ENCODE peak calls at places on chromosomes 5 and 9, in six cellular contexts. B is bronchial epithelial cell, I is dorsolateral prefrontal cortex, J is GM13976, D is H1, M is IMR-90. P is an unnamed sample.

GRCh38 chr5:42985129-42986037 is 54.7 kb downstream of the ANXA2R start:
- DNase-seq in J (no peak), B (peak; percentile 91), D (no peak), I (no peak), M (peak; percentile 88), P (no peak)

GRCh38 chr5:128836571-128836970 is 128.7 kb upstream of the SLC27A6 start:
- DNase-seq in B (peak; percentile 6), J (no peak), D (no peak), I (no peak), M (no peak), P (no peak)

GRCh38 chr5:71899865-71900342 is 180.8 kb downstream of the CARTPT start:
- DNase-seq in D (no peak), J (no peak), B (peak; percentile 94), I (no peak), M (peak; percentile 65), P (no peak)

GRCh38 chr5:135373747-135374515 is 25.1 kb downstream of the MACROH2A1 start:
- DNase-seq in I (no peak), B (no peak), J (no peak), M (no peak), D (no peak), P (no peak)

GRCh38 chr9:124818431-124819281 is 34.6 kb upstream of the WDR38 start:
- DNase-seq in M (peak; percentile 74), J (no peak), D (no peak), B (peak; percentile 93), I (no peak), P (no peak)

GRCh38 chr5:6134281-6134680 is 244.1 kb downstream of the MED10 start:
- DNase-seq in B (no peak), M (no peak), J (no peak), D (no peak), I (no peak), P (no peak)

GRCh38 chr5:142837274-142837673 is 67.1 kb downstream of the ARHGAP26 start:
- DNase-seq in D (no peak), J (no peak), I (no peak), M (no peak), B (no peak), P (no peak)

GRCh38 chr9:75117572-75117971 is 29.3 kb downstream of the OSTF1 start:
- DNase-seq in I (no peak), D (no peak), B (no peak), M (no peak), J (no peak), P (no peak)

GRCh38 chr9:121868611-121869010 is 217.2 kb downstream of the DAB2IP start:
- DNase-seq in M (peak; percentile 58), J (no peak), D (no peak), B (no peak), I (no peak), P (no peak)

GRCh38 chr9:34185778-34186551 is 7.1 kb downstream of the UBAP1 start:
- DNase-seq in M (peak; percentile 93), D (no peak), B (peak; percentile 100), I (no peak), J (peak; percentile 67), P (no peak)

GRCh38 chr5:97071101-97071500 is 71.3 kb downstream of the LIX1 start:
- DNase-seq in D (no peak), I (no peak), J (no peak), B (peak; percentile 38), M (peak; percentile 93), P (no peak)

GRCh38 chr9:111039203-111039907 is 1.1 kb upstream of the LPAR1 start:
- DNase-seq in B (peak; percentile 34), M (no peak), I (no peak), J (no peak), D (no peak), P (no peak)

GRCh38 chr5:119943148-119943547 is 313.8 kb downstream of the FAM170A start:
- DNase-seq in M (peak; percentile 28), D (no peak), I (no peak), J (no peak), B (peak; percentile 18), P (no peak)

GRCh38 chr5:73749485-73750270 is 123.7 kb downstream of the ARHGEF28 start:
- DNase-seq in D (no peak), J (no peak), M (peak; percentile 23), B (no peak), I (no peak), P (no peak)

GRCh38 chr5:96432245-96433065 is 593 bp downstream of the PCSK1 start:
- DNase-seq in M (no peak), J (no peak), D (no peak), B (no peak), I (no peak), P (no peak)

GRCh38 chr9:101601904-101602765 is 7.4 kb upstream of the PPP3R2 start:
- DNase-seq in M (peak; percentile 51), J (peak; percentile 41), D (no peak), I (no peak), B (peak; percentile 59), P (no peak)

GRCh38 chr9:94918038-94918753 is 191.7 kb downstream of the AOPEP start:
- DNase-seq in M (no peak), I (no peak), B (no peak), D (no peak), J (peak; percentile 58), P (no peak)

GRCh38 chr5:134477462-134478245 is 47.8 kb upstream of the JADE2 start:
- DNase-seq in D (no peak), I (no peak), M (no peak), J (no peak), B (no peak), P (no peak)

GRCh38 chr5:64939772-64940510 is 171.2 kb downstream of the CWC27 start:
- DNase-seq in J (no peak), M (peak; percentile 59), B (peak; percentile 76), I (no peak), D (no peak), P (no peak)

DNA sequence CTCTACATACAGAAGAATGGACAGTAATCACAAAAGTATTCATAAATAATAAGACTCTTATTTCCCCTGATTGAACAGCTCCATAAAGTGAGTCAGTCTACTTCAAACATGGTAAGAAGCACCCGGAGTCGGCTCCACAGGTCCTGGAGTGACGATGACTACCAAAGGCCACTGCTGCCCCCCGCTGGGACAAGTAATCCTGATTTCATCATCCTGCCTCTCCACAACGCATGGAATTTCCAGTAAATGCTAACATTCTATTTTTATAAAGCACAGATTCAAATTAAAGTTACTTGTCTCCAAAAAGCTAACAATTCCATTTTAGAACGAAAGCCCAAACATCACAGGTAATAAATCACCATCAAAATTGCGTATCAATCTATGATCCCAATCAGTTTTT is 16.2 kb downstream of the ATPSCKMT start:
- DNase-seq in I (no peak), D (no peak), J (no peak), M (peak; percentile 97), B (peak; percentile 47), P (peak; percentile 89)
- TF ChIP-seq CTCF in I (peak; percentile 27), D (peak; percentile 18), J (no peak), M (peak; percentile 73), B (no peak), P (peak; percentile 51)

GRCh38 chr5:151740958-151741373 is 17.5 kb downstream of the ATOX1 start:
- DNase-seq in D (no peak), M (peak; percentile 81), B (peak; percentile 76), J (no peak), I (no peak), P (no peak)
- TF ChIP-seq CTCF in D (no peak), M (no peak), B (no peak), J (no peak), I (no peak), P (peak; percentile 11)

DNA sequence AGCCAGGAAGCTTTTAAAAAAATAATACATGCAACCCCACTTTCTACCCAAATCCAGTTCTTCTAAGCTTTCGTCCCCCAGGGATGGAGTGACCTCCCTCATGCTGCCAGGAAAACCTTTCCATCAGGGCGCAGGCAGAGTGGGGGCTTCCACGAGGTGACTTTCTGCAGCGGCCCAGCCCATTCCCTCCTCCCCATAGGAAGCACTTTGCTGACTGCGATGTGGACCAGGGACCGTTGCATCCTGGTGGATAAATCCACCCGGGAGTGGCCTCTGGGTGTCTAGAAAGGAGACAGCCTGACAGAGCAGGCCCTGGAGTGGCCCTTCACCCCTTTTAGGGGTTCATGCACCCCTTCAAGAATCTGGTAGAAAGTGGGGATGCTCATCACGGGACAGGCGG is 1.6 kb downstream of the QRFP start:
- DNase-seq in I (no peak), B (no peak), D (no peak), M (no peak), J (no peak), P (no peak)
- TF ChIP-seq CTCF in I (no peak), B (no peak), D (no peak), M (no peak), J (no peak), P (no peak)

GRCh38 chr9:100492952-100493351 is 20.0 kb downstream of the TMEFF1 start:
- DNase-seq in B (no peak), I (no peak), J (no peak), D (no peak), M (peak; percentile 22), P (no peak)
- TF ChIP-seq CTCF in B (no peak), I (no peak), J (peak; percentile 8), D (no peak), M (peak; percentile 31), P (no peak)

GRCh38 chr5:29304555-29304954 is 1888.9 kb upstream of the CDH6 start:
- DNase-seq in M (no peak), B (peak; percentile 0), J (no peak), I (no peak), D (no peak), P (no peak)

GRCh38 chr5:29309359-29309758 is 1884.1 kb upstream of the CDH6 start:
- DNase-seq in I (no peak), B (no peak), J (no peak), D (no peak), M (no peak), P (no peak)

GRCh38 chr5:29307498-29307897 is 1886.0 kb upstream of the CDH6 start:
- DNase-seq in D (no peak), J (no peak), B (peak; percentile 9), M (no peak), I (no peak), P (no peak)
- TF ChIP-seq CTCF in D (no peak), J (no peak), B (no peak), M (no peak), I (no peak), P (no peak)

GRCh38 chr9:133199648-133200321 is 9.3 kb downstream of the OBP2B start:
- DNase-seq in I (no peak), D (no peak), M (no peak), J (no peak), B (no peak), P (no peak)
- TF ChIP-seq CTCF in I (no peak), D (peak; percentile 54), M (no peak), J (no peak), B (no peak), P (no peak)

GRCh38 chr9:84969084-84969483 is 299.6 kb downstream of the NTRK2 start:
- DNase-seq in M (no peak), J (no peak), B (peak; percentile 95), D (no peak), I (no peak), P (no peak)

GRCh38 chr9:84969736-84970135 is 300.2 kb downstream of the NTRK2 start:
- DNase-seq in B (no peak), D (no peak), I (no peak), J (no peak), M (no peak), P (no peak)

GRCh38 chr9:84970432-84970831 is 300.9 kb downstream of the NTRK2 start:
- DNase-seq in M (no peak), I (no peak), J (no peak), B (peak; percentile 95), D (no peak), P (no peak)

GRCh38 chr9:84966876-84967830 is 297.6 kb downstream of the NTRK2 start:
- DNase-seq in J (peak; percentile 23), I (peak; percentile 61), B (no peak), D (peak; percentile 39), M (no peak), P (no peak)
- TF ChIP-seq CTCF in J (no peak), I (no peak), B (no peak), D (peak; percentile 91), M (no peak), P (peak; percentile 31)

GRCh38 chr5:68215208-68215887 is at the start of gene PIK3R1:
- DNase-seq in M (peak; percentile 91), J (peak; percentile 97), I (peak; percentile 94), D (peak; percentile 65), B (peak; percentile 88), P (peak; percentile 99)
- TF ChIP-seq CTCF in M (peak; percentile 35), J (no peak), I (peak; percentile 29), D (no peak), B (peak; percentile 39), P (peak; percentile 52)

P was measured in osteocyte.